ENCODE peak calls at places on chromosome 11, in ten cellular contexts. H is colonic mucosa; T is stimulated activated CD4-positive, alpha-beta T cell treated with anti-CD3 and anti-CD28 coated beads, Interleukin-2, amount 100 ng/mL, for 48 hours; Q is retina; J is GM06990; E is GM12865; K is adrenal gland; B is caudate nucleus; R is activated CD8-positive, alpha-beta memory T cell treated with anti-CD3 and anti-CD28 coated beads, Interleukin-2, amount 50 U/mL, for 4 hours; L is RCC 7860. U is an unnamed sample.
A peak's percentile ranks its signal among the peaks of the same experiment; 100 is the strongest.

GRCh38 chr11:75338516-75339218 is 12.8 kb downstream of the ARRB1 start:
- DNase-seq in T (no peak), B (peak; percentile 31), K (no peak), R (no peak), Q (no peak), L (no peak), E (no peak), H (no peak), J (no peak), U (no peak)

GRCh38 chr11:123217897-123218296 is 22.8 kb upstream of the CLMP start:
- DNase-seq in Q (no peak), J (no peak), T (no peak), B (no peak), K (no peak), R (no peak), H (no peak), L (peak; percentile 78), E (no peak), U (peak; percentile 80)

GRCh38 chr11:20363500-20364411 is at the start of gene HTATIP2:
- DNase-seq in R (peak; percentile 82), H (peak; percentile 84), J (peak; percentile 88), T (peak; percentile 69), K (peak; percentile 65), Q (peak; percentile 68), L (no peak), B (peak; percentile 51), E (peak; percentile 81), U (no peak)

GRCh38 chr11:57217053-57217452 is 20.0 kb downstream of the APLNR start:
- DNase-seq in J (no peak), Q (no peak), K (no peak), L (no peak), T (no peak), B (no peak), E (no peak), R (no peak), H (no peak), U (no peak)

GRCh38 chr11:124884340-124884739 is 13.3 kb downstream of the ROBO4 start:
- DNase-seq in L (no peak), J (no peak), T (no peak), E (no peak), H (no peak), R (no peak), Q (no peak), K (no peak), B (no peak), U (no peak)

GRCh38 chr11:99277281-99277680 is 256.5 kb downstream of the CNTN5 start:
- DNase-seq in E (no peak), R (no peak), T (no peak), L (no peak), H (no peak), Q (peak; percentile 63), J (no peak), B (no peak), K (no peak), U (no peak)

GRCh38 chr11:57727185-57727584 is 14.1 kb upstream of the SELENOH start:
- DNase-seq in E (no peak), K (no peak), L (no peak), J (no peak), B (no peak), R (no peak), H (no peak), T (no peak), Q (no peak), U (no peak)

GRCh38 chr11:64770120-64770519 is 8.2 kb downstream of the SF1 start:
- DNase-seq in T (no peak), E (no peak), Q (no peak), R (no peak), J (no peak), K (no peak), L (no peak), B (no peak), H (no peak), U (no peak)

GRCh38 chr11:68759991-68760390 is 8.7 kb upstream of the TESMIN start:
- DNase-seq in L (no peak), Q (no peak), K (no peak), T (no peak), E (no peak), J (no peak), B (no peak), H (no peak), R (no peak), U (no peak)

GRCh38 chr11:116314012-116314411 is 458.8 kb downstream of the BUD13 start:
- DNase-seq in J (no peak), R (no peak), T (no peak), B (no peak), L (no peak), E (no peak), K (no peak), H (no peak), Q (no peak), U (no peak)

GRCh38 chr11:75103380-75104026 is 6.8 kb upstream of the OR2AT4 start:
- DNase-seq in T (no peak), K (no peak), B (peak; percentile 1), H (no peak), J (peak; percentile 39), Q (no peak), E (peak; percentile 39), R (no peak), L (peak; percentile 56), U (no peak)

GRCh38 chr11:107733518-107733917 is 21.7 kb upstream of the SLN start:
- DNase-seq in Q (no peak), R (no peak), H (no peak), J (no peak), L (no peak), B (no peak), E (peak; percentile 18), T (no peak), K (no peak), U (no peak)